ENCODE peak calls at places on chromosome 1, in five cellular contexts. B is Peyer's patch, O is SK-N-MC, Y is NCI-H748 treated with DMSO at 0.1 percent for 48 hours, Z is AG04450. R is an unnamed sample.

GRCh38 chr1:23007106-23007505 is 8.5 kb downstream of the TEX46 start:
- DNase-seq in B (no peak), O (no peak), Y (no peak), Z (no peak), R (no peak)

GRCh38 chr1:75243124-75243523 is 108.9 kb downstream of the LHX8 start:
- DNase-seq in O (no peak), Y (no peak), Z (no peak), B (no peak), R (no peak)

GRCh38 chr1:157292809-157293564 is 154.8 kb upstream of the ETV3 start:
- DNase-seq in B (no peak), O (no peak), Y (no peak), Z (no peak), R (no peak)

GRCh38 chr1:171807547-171807946 is 26.1 kb downstream of the METTL13 start:
- DNase-seq in B (no peak), Y (no peak), Z (no peak), O (no peak), R (no peak)

GRCh38 chr1:203304919-203305808 is at the start of gene BTG2:
- DNase-seq in Z (peak; percentile 61), B (peak; percentile 97), O (no peak), Y (peak; percentile 49), R (peak; percentile 88)

GRCh38 chr1:167501513-167502191 is 16.7 kb downstream of the CD247 start:
- DNase-seq in Y (no peak), Z (no peak), O (no peak), B (peak; percentile 44), R (no peak)

GRCh38 chr1:157580179-157580827 is 17.6 kb downstream of the FCRL4 start:
- DNase-seq in Y (peak; percentile 20), B (peak; percentile 65), O (peak; percentile 16), Z (peak; percentile 13), R (no peak)

GRCh38 chr1:234582626-234583354 is 27.2 kb downstream of the IRF2BP2 start:
- DNase-seq in B (no peak), Y (no peak), O (no peak), Z (no peak), R (no peak)

GRCh38 chr1:33925586-33925985 is 61.7 kb downstream of the HMGB4 start:
- DNase-seq in O (no peak), B (no peak), Z (no peak), Y (no peak), R (no peak)

GRCh38 chr1:181149326-181150000 is 61.0 kb downstream of the IER5 start:
- DNase-seq in Z (no peak), Y (no peak), O (no peak), B (peak; percentile 95), R (no peak)

GRCh38 chr1:24464378-24464770 is 38.3 kb upstream of the RCAN3 start:
- DNase-seq in Z (no peak), B (no peak), O (no peak), Y (no peak), R (no peak)

GRCh38 chr1:184567016-184567415 is 180.2 kb downstream of the C1orf21 start:
- DNase-seq in Z (no peak), B (no peak), Y (no peak), O (no peak), R (no peak)

GRCh38 chr1:173064011-173064410 is 13.3 kb upstream of the TNFSF18 start:
- DNase-seq in B (no peak), O (no peak), Y (no peak), Z (no peak), R (no peak)

GRCh38 chr1:21925334-21925940 is 11.7 kb downstream of the HSPG2 start:
- DNase-seq in B (no peak), Y (no peak), O (no peak), Z (no peak), R (no peak)

GRCh38 chr1:147334292-147334691 is 91.8 kb downstream of the CHD1L start:
- DNase-seq in B (no peak), Z (no peak), O (no peak), Y (peak; percentile 72), R (no peak)

GRCh38 chr1:174040387-174040786 is 18.2 kb upstream of the RC3H1 start:
- DNase-seq in Y (no peak), B (peak; percentile 58), Z (peak; percentile 72), O (no peak), R (no peak)

GRCh38 chr1:107277022-107277421 is 136.2 kb downstream of the NTNG1 start:
- DNase-seq in Y (peak; percentile 49), Z (peak; percentile 3), B (peak; percentile 55), O (peak; percentile 40), R (no peak)

GRCh38 chr1:167420510-167420909 is 97.8 kb downstream of the CD247 start:
- DNase-seq in Y (no peak), Z (no peak), B (no peak), O (no peak), R (no peak)

GRCh38 chr1:214290399-214291037 is 9.6 kb downstream of the SMYD2 start:
- DNase-seq in Z (no peak), O (no peak), B (no peak), Y (no peak), R (no peak)

GRCh38 chr1:9198538-9199361 is 35.8 kb upstream of the H6PD start:
- DNase-seq in Y (no peak), B (no peak), O (no peak), Z (no peak), R (no peak)

GRCh38 chr1:85453640-85454194 is 11.2 kb downstream of the DDAH1 start:
- DNase-seq in B (no peak), Y (no peak), Z (no peak), O (no peak), R (no peak)

GRCh38 chr1:11960710-11961109 is 19.5 kb upstream of the MFN2 start:
- DNase-seq in Z (no peak), Y (no peak), O (no peak), B (no peak), R (no peak)

GRCh38 chr1:71667224-71667623 is 586.4 kb upstream of the ZRANB2 start:
- DNase-seq in B (no peak), O (no peak), Y (peak; percentile 85), Z (no peak), R (no peak)

GRCh38 chr1:25990702-25991395 is 7.0 kb downstream of the PAFAH2 start:
- DNase-seq in Y (no peak), B (peak; percentile 52), O (no peak), Z (no peak), R (no peak)

GRCh38 chr1:109910123-109910962 is at the start of gene CSF1:
- DNase-seq in B (peak; percentile 83), Y (peak; percentile 54), O (no peak), Z (peak; percentile 77), R (peak; percentile 59)

GRCh38 chr1:206900149-206900548 is 2.9 kb downstream of the IL24 start:
- DNase-seq in B (no peak), Y (no peak), O (no peak), Z (no peak), R (no peak)

GRCh38 chr1:68459796-68460195 is 10.0 kb upstream of the RPE65 start:
- DNase-seq in Y (no peak), O (no peak), Z (no peak), B (no peak), R (no peak)

GRCh38 chr1:35143737-35144508 is 49.0 kb downstream of the SFPQ start:
- DNase-seq in B (no peak), Y (no peak), Z (no peak), O (no peak), R (no peak)

R was measured in GM12891.